ENCODE peak calls at places on chromosome 12, in four cellular contexts. Q is A549, A is K562, Z is IMR-90. W is an unnamed sample.

GRCh38 chr12:103677341-103677740 is 90.3 kb downstream of the STAB2 start:
- DNase-seq in A (no peak), Z (no peak), Q (no peak), W (no peak)

GRCh38 chr12:24049771-24050170 is 100.3 kb upstream of the SOX5 start:
- DNase-seq in A (no peak), Q (no peak), Z (no peak), W (no peak)

GRCh38 chr12:62934799-62935674 is at the start of gene PPM1H:
- DNase-seq in Q (peak), Z (peak), A (peak), W (peak)

GRCh38 chr12:72230589-72230988 is 41.6 kb upstream of the TRHDE start:
- DNase-seq in Z (peak), Q (no peak), A (no peak), W (no peak)

GRCh38 chr12:48988030-48988649 is 10.0 kb downstream of the WNT1 start:
- DNase-seq in Z (peak), A (peak), Q (peak), W (peak)

GRCh38 chr12:41959271-41959670 is 185.4 kb downstream of the GXYLT1 start:
- DNase-seq in Z (no peak), A (no peak), Q (no peak), W (peak)

GRCh38 chr12:92208613-92209121 is 63.0 kb upstream of the BTG1 start:
- DNase-seq in Q (peak), Z (peak), A (no peak), W (no peak)

GRCh38 chr12:114682920-114683708 is 861 bp downstream of the TBX3 start:
- DNase-seq in A (no peak), Z (no peak), Q (peak), W (no peak)

GRCh38 chr12:2739832-2740641 is 54.7 kb upstream of the FKBP4 start:
- DNase-seq in Q (peak), Z (peak), A (no peak), W (peak)

GRCh38 chr12:8048906-8049305 is 16.4 kb downstream of the FOXJ2 start:
- DNase-seq in Q (no peak), A (no peak), Z (no peak), W (no peak)

GRCh38 chr12:108589028-108589839 is 8.7 kb downstream of the TMEM119 start:
- DNase-seq in A (no peak), Q (no peak), Z (no peak), W (no peak)

GRCh38 chr12:67910360-67911292 is 78.6 kb upstream of the IFNG-AS1 start:
- DNase-seq in A (no peak), Z (peak), Q (peak), W (no peak)

GRCh38 chr12:53338916-53339315 is 2.8 kb upstream of the SP7 start:
- DNase-seq in Q (no peak), Z (no peak), A (no peak), W (no peak)
- TF ChIP-seq MAZ in Q (no peak), Z (no peak), A (no peak), W (no peak)

GRCh38 chr12:76020281-76020680 is 11.3 kb downstream of the PHLDA1 start:
- DNase-seq in A (no peak), Z (peak), Q (peak), W (no peak)
- TF ChIP-seq MAZ in A (no peak), Z (no peak), Q (no peak), W (no peak)

DNA sequence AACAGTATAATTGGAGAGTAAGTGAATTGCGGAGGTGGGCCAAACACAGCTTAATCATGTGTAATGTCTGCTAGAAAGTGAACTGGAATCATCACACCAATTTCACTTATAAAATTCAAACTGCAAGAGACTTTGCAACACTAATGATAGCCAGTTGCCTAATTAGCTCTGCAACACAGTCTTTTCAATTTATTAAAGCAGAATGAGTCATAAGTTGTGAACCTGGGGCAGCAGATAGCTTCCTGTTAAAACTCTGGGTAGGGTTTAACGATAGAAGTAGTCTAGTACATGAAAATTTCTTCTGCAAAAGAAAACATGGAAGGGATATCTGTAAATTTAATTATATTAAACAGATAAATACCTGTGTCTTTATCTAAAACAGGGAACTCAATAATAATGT is 295.4 kb downstream of the SLC16A7 start:
- DNase-seq in Q (no peak), Z (no peak), A (no peak), W (no peak)
- TF ChIP-seq MAZ in Q (no peak), Z (no peak), A (no peak), W (no peak)

DNA sequence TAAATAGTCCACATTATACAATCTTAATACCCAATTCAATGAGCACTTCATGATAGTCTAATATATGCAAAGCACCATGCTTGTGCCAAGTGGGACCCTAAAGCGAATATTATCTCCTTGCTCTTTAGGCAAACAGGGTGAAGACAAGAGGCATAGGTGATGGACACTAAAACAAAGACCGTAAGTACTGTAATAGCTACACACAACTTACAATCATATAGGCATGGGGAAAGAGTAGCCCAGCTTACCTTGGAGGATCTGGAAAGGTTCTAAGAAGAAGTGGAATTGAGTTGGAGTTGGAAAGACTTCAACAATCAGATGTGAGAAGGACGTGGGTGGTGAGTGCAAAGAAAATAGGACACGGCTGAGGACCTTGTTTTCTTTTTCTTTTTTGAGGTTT is 19.1 kb upstream of the BCL2L14 start:
- DNase-seq in Z (no peak), Q (no peak), A (no peak), W (no peak)
- TF ChIP-seq MAZ in Z (no peak), Q (no peak), A (no peak), W (no peak)

DNA sequence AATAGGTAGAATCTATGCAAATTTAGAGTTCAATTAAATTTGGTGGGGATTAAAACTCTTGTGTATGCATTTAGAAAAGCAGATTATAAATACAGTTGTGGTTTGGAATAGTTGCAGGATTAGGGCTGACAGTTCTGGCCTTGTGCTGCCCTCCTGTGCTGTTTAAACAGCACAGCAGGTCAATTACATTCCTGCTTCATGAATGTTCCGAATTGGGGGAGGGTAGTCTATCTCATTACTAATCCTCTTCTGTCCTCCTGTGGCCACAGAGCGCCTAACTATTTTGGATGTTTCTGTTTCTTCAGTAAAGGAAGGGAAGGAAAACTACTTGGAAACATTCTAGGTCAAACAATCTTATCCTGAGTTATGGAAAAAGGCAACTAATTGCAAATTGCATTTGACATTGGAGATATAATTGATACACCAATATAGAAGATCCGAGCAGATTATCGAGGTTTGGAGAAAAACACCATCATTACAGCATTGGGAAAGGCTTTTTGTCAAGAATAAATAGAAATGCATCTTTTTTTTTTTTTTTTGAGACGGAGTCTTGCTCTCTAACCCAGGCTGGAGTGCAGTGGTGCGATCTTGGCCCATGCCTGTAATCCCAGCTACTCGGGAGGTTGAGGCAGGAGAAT is 8.7 kb upstream of the GPR19 start:
- DNase-seq in A (peak), Q (peak), Z (peak), W (peak)
- TF ChIP-seq MAZ in A (no peak), Q (no peak), Z (no peak), W (no peak)

GRCh38 chr12:79597910-79598309 is 92.9 kb downstream of the PAWR start:
- DNase-seq in A (no peak), Z (peak), Q (no peak), W (peak)
- TF ChIP-seq MAZ in A (no peak), Z (no peak), Q (no peak), W (no peak)